ENCODE peak calls at places on chromosomes 6 and 20, in six cellular contexts. T, D, Q, F, Z and B are unnamed samples.

GRCh38 chr6:137497722-137498463 is 3.7 kb upstream of the OLIG3 start:
- DNase-seq in D (peak), Q (peak), F (peak), T (no peak), Z (no peak), B (peak)

GRCh38 chr6:38349795-38350194 is 289.9 kb downstream of the BTBD9 start:
- DNase-seq in D (no peak), Z (peak), Q (no peak), T (peak), F (no peak), B (no peak)

GRCh38 chr6:25171301-25171700 is 107.9 kb upstream of the CARMIL1 start:
- DNase-seq in D (no peak), F (peak), T (no peak), Q (no peak), Z (no peak), B (no peak)

GRCh38 chr6:78530208-78530607 is 337.1 kb upstream of the IRAK1BP1 start:
- DNase-seq in T (no peak), D (peak), Z (no peak), Q (peak), F (no peak), B (no peak)

GRCh38 chr6:115708850-115709249 is 351.8 kb downstream of the FRK start:
- DNase-seq in Q (no peak), F (no peak), T (no peak), Z (no peak), D (no peak), B (no peak)

GRCh38 chr6:133567656-133568055 is 321.3 kb upstream of the TCF21 start:
- DNase-seq in D (no peak), F (no peak), T (peak), Z (no peak), Q (no peak), B (no peak)

GRCh38 chr20:32652739-32653526 is 20.8 kb downstream of the C20orf203 start:
- DNase-seq in Z (peak), F (peak), D (peak), T (peak), Q (peak), B (peak)

GRCh38 chr6:17622144-17622543 is 22.0 kb downstream of the FAM8A1 start:
- DNase-seq in T (no peak), Z (no peak), Q (no peak), F (no peak), D (no peak), B (no peak)

GRCh38 chr20:58716476-58717277 is 24.1 kb downstream of the NPEPL1 start:
- DNase-seq in D (peak), Z (no peak), Q (peak), T (no peak), F (no peak), B (peak)

GRCh38 chr6:45445749-45446454 is 68.2 kb upstream of the SUPT3H start:
- DNase-seq in D (peak), Z (peak), F (peak), Q (peak), T (peak), B (no peak)

GRCh38 chr6:153852034-153852433 is 187.0 kb upstream of the OPRM1 start:
- DNase-seq in Q (no peak), Z (no peak), D (no peak), F (no peak), T (no peak), B (no peak)

GRCh38 chr6:51350308-51350904 is 531.7 kb downstream of the TFAP2B start:
- DNase-seq in Z (peak), Q (no peak), F (peak), T (no peak), D (no peak), B (no peak)

GRCh38 chr6:121498481-121499276 is 63.2 kb downstream of the GJA1 start:
- DNase-seq in T (no peak), Z (peak), D (no peak), Q (no peak), F (no peak), B (no peak)

GRCh38 chr6:151488226-151488625 is 5.6 kb upstream of the CCDC170 start:
- DNase-seq in D (no peak), Q (no peak), F (no peak), Z (peak), T (peak), B (no peak)

GRCh38 chr6:11144393-11144829 is 32.9 kb upstream of the ERVFRD-1 start:
- DNase-seq in T (peak), Z (peak), Q (peak), D (peak), F (peak), B (peak)

GRCh38 chr6:157551041-157551832 is 170.2 kb downstream of the ZDHHC14 start:
- DNase-seq in F (peak), Q (no peak), D (peak), Z (no peak), T (no peak), B (no peak)

GRCh38 chr6:90151827-90152449 is 144.7 kb downstream of the BACH2 start:
- DNase-seq in Q (no peak), T (no peak), D (no peak), F (no peak), Z (no peak), B (no peak)

GRCh38 chr6:154791561-154792317 is 58.5 kb downstream of the SCAF8 start:
- DNase-seq in F (peak), Z (no peak), T (peak), Q (no peak), D (no peak), B (no peak)

GRCh38 chr20:57877995-57878394 is 168.2 kb upstream of the PMEPA1 start:
- DNase-seq in Z (no peak), F (no peak), Q (no peak), T (no peak), D (no peak), B (no peak)

GRCh38 chr6:24307881-24308280 is 50.0 kb downstream of the DCDC2 start:
- DNase-seq in F (no peak), Z (peak), Q (no peak), D (no peak), T (no peak), B (no peak)

GRCh38 chr20:38186788-38187221 is 21.7 kb upstream of the TGM2 start:
- DNase-seq in D (no peak), Z (no peak), F (peak), Q (no peak), T (peak), B (no peak)

GRCh38 chr20:39117486-39117885 is 155.3 kb downstream of the DHX35 start:
- DNase-seq in Q (no peak), T (peak), D (no peak), Z (peak), F (no peak), B (no peak)

GRCh38 chr6:45818655-45819054 is 197.0 kb downstream of the CLIC5 start:
- DNase-seq in F (no peak), Z (no peak), Q (no peak), D (no peak), T (no peak), B (no peak)

GRCh38 chr20:49545572-49545971 is 22.4 kb downstream of the PTGIS start:
- DNase-seq in Q (no peak), F (no peak), D (no peak), Z (no peak), T (no peak), B (no peak)

GRCh38 chr6:89144358-89145041 is 1.4 kb upstream of the PM20D2 start:
- DNase-seq in F (no peak), Z (no peak), T (no peak), Q (no peak), D (no peak), B (no peak)

GRCh38 chr6:166307082-166307980 is 861 bp downstream of the PRR18 start:
- DNase-seq in T (no peak), Q (peak), D (peak), F (peak), Z (peak), B (no peak)

GRCh38 chr20:63493563-63494020 is 5.3 kb downstream of the EEF1A2 start:
- DNase-seq in D (no peak), Q (no peak), Z (no peak), F (no peak), T (no peak), B (no peak)

GRCh38 chr6:84392292-84392691 is 164.8 kb upstream of the CEP162 start:
- DNase-seq in F (peak), Q (no peak), Z (no peak), D (no peak), T (no peak), B (no peak)

GRCh38 chr6:3427740-3428085 is 29.1 kb downstream of the SLC22A23 start:
- DNase-seq in D (no peak), Q (no peak), Z (no peak), F (no peak), T (no peak), B (no peak)

GRCh38 chr20:57663241-57663640 is 43.0 kb upstream of the ZBP1 start:
- DNase-seq in Z (no peak), T (no peak), Q (no peak), F (no peak), D (no peak), B (no peak)

GRCh38 chr6:139277161-139277560 is 14.6 kb downstream of the TXLNB start:
- DNase-seq in Z (no peak), Q (no peak), T (no peak), D (no peak), F (no peak), B (no peak)

GRCh38 chr6:61867635-61868034 is 418.4 kb downstream of the KHDRBS2 start:
- DNase-seq in D (no peak), F (no peak), Z (no peak), Q (no peak), T (no peak), B (no peak)

GRCh38 chr20:25220021-25220730 is 24.7 kb downstream of the ENTPD6 start:
- DNase-seq in F (no peak), T (no peak), Z (no peak), D (no peak), Q (no peak), B (no peak)

GRCh38 chr20:38298768-38299288 is 5.1 kb upstream of the BPI start:
- DNase-seq in Q (no peak), T (peak), D (no peak), F (peak), Z (no peak), B (no peak)

GRCh38 chr20:4157516-4157915 is 142.2 kb upstream of the RNF24 start:
- DNase-seq in F (no peak), Q (no peak), D (no peak), Z (no peak), T (no peak), B (no peak)

GRCh38 chr20:4156411-4156810 is 141.1 kb upstream of the RNF24 start:
- DNase-seq in T (no peak), Z (no peak), F (no peak), D (no peak), Q (no peak), B (no peak)

GRCh38 chr20:4160761-4161305 is 145.5 kb upstream of the RNF24 start:
- DNase-seq in D (no peak), Z (peak), Q (no peak), F (no peak), T (peak), B (peak)

GRCh38 chr20:4159765-4160490 is 144.6 kb upstream of the RNF24 start:
- DNase-seq in Q (no peak), D (no peak), T (no peak), F (no peak), Z (no peak), B (peak)

GRCh38 chr20:4158466-4159050 is 143.2 kb upstream of the RNF24 start:
- DNase-seq in T (no peak), Q (no peak), F (no peak), Z (no peak), D (no peak), B (no peak)
- H3K14ac ChIP-seq in T (no peak), Q (no peak), F (no peak), Z (no peak), D (no peak), B (no peak)

GRCh38 chr20:9974324-9974723 is 60.5 kb upstream of the ANKEF1 start:
- DNase-seq in Z (no peak), D (no peak), Q (no peak), F (no peak), T (no peak), B (no peak)

GRCh38 chr20:9966966-9967365 is 67.8 kb upstream of the ANKEF1 start:
- DNase-seq in Z (peak), D (no peak), T (no peak), Q (no peak), F (peak), B (no peak)

GRCh38 chr20:9971746-9972145 is 63.0 kb upstream of the ANKEF1 start:
- DNase-seq in T (no peak), Q (no peak), F (no peak), Z (no peak), D (no peak), B (no peak)

GRCh38 chr20:9969626-9970025 is 65.2 kb upstream of the ANKEF1 start:
- DNase-seq in Q (no peak), T (no peak), F (no peak), Z (no peak), D (no peak), B (no peak)
- H3K14ac ChIP-seq in Q (no peak), T (no peak), F (no peak), Z (no peak), D (no peak), B (no peak)

GRCh38 chr6:7169296-7169721 is 61.5 kb downstream of the RREB1 start:
- DNase-seq in F (no peak), D (no peak), Z (no peak), T (no peak), Q (no peak), B (peak)

GRCh38 chr6:7171733-7172132 is 64.0 kb downstream of the RREB1 start:
- DNase-seq in F (no peak), T (no peak), Z (no peak), D (no peak), Q (no peak), B (no peak)

GRCh38 chr6:7172605-7173185 is 64.9 kb downstream of the RREB1 start:
- DNase-seq in F (peak), D (no peak), Z (no peak), T (peak), Q (no peak), B (no peak)

GRCh38 chr6:7170117-7170732 is 62.5 kb downstream of the RREB1 start:
- DNase-seq in F (no peak), Q (no peak), T (no peak), Z (no peak), D (no peak), B (no peak)

GRCh38 chr6:7171119-7171518 is 63.4 kb downstream of the RREB1 start:
- DNase-seq in T (no peak), D (no peak), Z (no peak), Q (no peak), F (peak), B (no peak)
- H3K14ac ChIP-seq in T (no peak), D (no peak), Z (no peak), Q (no peak), F (no peak), B (no peak)

GRCh38 chr20:19491241-19491640 is 266.8 kb upstream of the RIN2 start:
- DNase-seq in T (no peak), Q (no peak), D (no peak), Z (no peak), F (peak), B (no peak)
- H3K14ac ChIP-seq in T (no peak), Q (no peak), D (no peak), Z (no peak), F (no peak), B (no peak)

DNA sequence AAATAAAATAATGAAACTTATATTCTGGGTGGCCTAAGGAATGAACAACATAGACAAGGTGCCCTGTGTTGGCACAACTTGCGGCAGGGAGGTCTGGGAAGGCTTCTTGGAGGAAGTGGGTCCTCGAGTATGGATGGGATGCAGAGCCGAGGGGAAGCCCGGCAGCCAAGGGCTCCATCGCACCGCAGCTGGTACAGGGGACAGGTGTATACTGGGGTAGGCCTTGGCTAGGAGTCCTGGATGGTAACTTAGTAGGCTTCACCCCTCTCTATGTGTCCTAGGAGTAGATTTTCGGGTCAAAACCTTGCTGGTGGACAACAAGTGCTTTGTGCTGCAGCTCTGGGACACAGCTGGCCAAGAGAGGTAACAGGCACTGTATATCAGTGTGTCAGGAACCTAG is 28.0 kb downstream of the RAB44 start:
- DNase-seq in Q (no peak), F (no peak), T (no peak), Z (no peak), D (no peak), B (no peak)
- H3K14ac ChIP-seq in Q (peak), F (no peak), T (no peak), Z (no peak), D (no peak), B (no peak)

DNA sequence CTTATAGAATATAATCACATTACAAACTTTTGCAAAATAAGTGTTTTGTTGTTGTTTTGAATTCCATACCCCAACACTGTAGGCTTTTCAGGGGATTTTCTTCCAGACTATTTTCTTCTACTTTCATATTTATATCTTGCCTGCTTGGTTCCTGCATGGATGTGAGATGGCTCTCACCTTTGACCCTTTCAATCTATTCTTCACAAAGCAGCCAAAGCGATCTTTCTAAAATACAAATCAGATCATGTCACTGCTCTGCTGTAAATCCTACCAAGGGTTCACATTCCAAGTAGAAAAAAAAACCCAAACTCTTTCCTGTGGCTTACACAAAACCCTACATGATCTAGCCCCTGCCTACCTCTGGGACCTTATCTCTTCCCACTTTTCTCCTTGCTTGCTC is 25.0 kb upstream of the TRPC4AP start:
- DNase-seq in F (no peak), Q (no peak), D (no peak), T (no peak), Z (peak), B (no peak)
- H3K14ac ChIP-seq in F (no peak), Q (no peak), D (no peak), T (peak), Z (no peak), B (no peak)

GRCh38 chr6:82704048-82704447 is 340.4 kb downstream of the TPBG start:
- DNase-seq in T (no peak), Z (no peak), D (no peak), Q (no peak), F (no peak), B (no peak)

GRCh38 chr6:82702574-82702973 is 339.0 kb downstream of the TPBG start:
- DNase-seq in D (no peak), Z (no peak), F (no peak), Q (no peak), T (no peak), B (no peak)

GRCh38 chr6:82705579-82705978 is 342.0 kb downstream of the TPBG start:
- DNase-seq in Q (no peak), F (no peak), T (no peak), Z (no peak), D (no peak), B (no peak)

GRCh38 chr6:82701341-82701740 is 337.7 kb downstream of the TPBG start:
- DNase-seq in D (no peak), T (no peak), F (peak), Z (no peak), Q (no peak), B (no peak)
- H3K14ac ChIP-seq in D (no peak), T (no peak), F (no peak), Z (no peak), Q (no peak), B (no peak)

DNA sequence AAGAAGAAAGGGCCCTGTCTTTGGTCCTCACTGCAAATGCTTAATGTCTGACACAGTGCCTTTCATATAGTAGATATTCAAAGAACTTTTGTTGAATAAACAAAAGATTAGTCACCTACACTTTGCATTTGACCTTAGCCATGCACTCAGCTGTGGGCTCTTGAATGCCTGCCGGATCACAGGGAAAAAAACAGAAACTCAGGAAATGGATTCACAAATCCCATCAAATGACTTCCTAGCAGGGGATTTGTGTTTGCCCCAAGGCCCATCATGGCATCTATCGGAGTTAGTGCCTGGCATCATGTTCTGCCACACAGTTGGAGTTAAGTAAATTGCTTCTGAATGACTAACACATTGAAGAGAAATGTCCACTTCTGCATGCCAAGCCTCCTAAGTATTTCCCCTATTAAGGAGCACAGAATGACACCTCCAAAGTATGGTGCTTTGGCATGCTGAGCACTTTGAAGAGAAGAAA is 72.3 kb upstream of the DST start:
- DNase-seq in F (peak), Z (peak), Q (no peak), D (no peak), T (peak), B (peak)
- H3K14ac ChIP-seq in F (no peak), Z (no peak), Q (no peak), D (no peak), T (peak), B (no peak)